ENCODE peak calls at places on chromosome 3, in nine cellular contexts. H, Q, Y, T, E, C, D, F and U are unnamed samples.
A peak's percentile ranks its signal among the peaks of the same experiment; 100 is the strongest.

GRCh38 chr3:10224794-10225660 is 23.2 kb upstream of the TATDN2 start:
- DNase-seq in F (peak; percentile 78), T (peak; percentile 85), Q (peak; percentile 81), Y (peak; percentile 84), C (peak; percentile 58), H (peak; percentile 82), D (peak; percentile 41), E (peak; percentile 52), U (peak; percentile 83)

GRCh38 chr3:33071946-33072345 is 25.0 kb downstream of the GLB1 start:
- DNase-seq in C (no peak), Q (no peak), H (no peak), Y (no peak), D (no peak), F (no peak), E (no peak), T (no peak), U (no peak)

GRCh38 chr3:45552031-45552772 is 42.3 kb upstream of the LIMD1 start:
- DNase-seq in D (no peak), T (no peak), Q (peak; percentile 40), C (no peak), E (no peak), Y (peak; percentile 65), H (peak; percentile 62), F (no peak), U (no peak)

GRCh38 chr3:56590814-56591213 is 33.8 kb downstream of the CCDC66 start:
- DNase-seq in Q (no peak), H (no peak), D (no peak), F (no peak), C (no peak), E (no peak), T (no peak), Y (no peak), U (no peak)

GRCh38 chr3:70049761-70050160 is 50.2 kb downstream of the SAMMSON start:
- DNase-seq in F (no peak), D (no peak), T (no peak), Y (no peak), H (no peak), E (no peak), C (no peak), Q (no peak), U (no peak)

GRCh38 chr3:12579919-12580318 is 23.0 kb downstream of the MKRN2 start:
- DNase-seq in F (peak; percentile 45), Y (no peak), E (no peak), D (no peak), T (no peak), C (no peak), Q (no peak), H (no peak), U (no peak)

GRCh38 chr3:150035910-150036661 is 65.4 kb upstream of the PFN2 start:
- DNase-seq in C (no peak), H (no peak), D (no peak), E (no peak), F (peak; percentile 19), T (no peak), Q (peak; percentile 86), Y (no peak), U (no peak)

GRCh38 chr3:71559578-71560162 is 23.9 kb downstream of the FOXP1 start:
- DNase-seq in Q (no peak), Y (no peak), T (no peak), F (no peak), C (no peak), D (no peak), E (no peak), H (no peak), U (no peak)

GRCh38 chr3:69250014-69250413 is 127.6 kb upstream of the LMOD3 start:
- DNase-seq in E (no peak), T (peak; percentile 84), D (no peak), H (no peak), C (no peak), Y (no peak), F (peak; percentile 50), Q (no peak), U (no peak)

DNA sequence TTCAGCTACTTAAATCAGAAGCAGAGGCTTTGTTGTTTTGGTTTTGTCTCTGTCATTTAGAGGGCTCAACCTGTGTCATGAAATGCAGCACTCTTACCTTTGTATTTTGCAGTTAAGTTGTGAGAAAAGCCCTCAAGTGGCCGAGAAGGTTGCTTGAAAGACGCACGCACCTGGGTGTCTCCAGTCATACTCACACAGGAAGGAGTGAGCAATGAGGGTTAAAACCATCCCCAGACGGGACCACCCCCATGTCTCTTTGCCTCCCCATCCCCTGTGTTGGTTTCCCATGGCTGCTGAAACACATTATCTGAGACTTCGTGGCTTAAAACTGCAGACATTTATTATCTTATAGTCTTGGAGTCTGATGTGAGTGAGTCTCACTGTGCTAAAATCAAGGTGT is 376.1 kb upstream of the CFAP20DC start:
- DNase-seq in T (no peak), F (no peak), Y (no peak), D (no peak), C (no peak), E (no peak), Q (no peak), H (no peak), U (no peak)
- TF ChIP-seq CTCF in T (no peak), F (no peak), Y (no peak), D (no peak), C (no peak), E (no peak), Q (no peak), H (no peak), U (no peak)

GRCh38 chr3:52444860-52445793 is at the start of gene SEMA3G:
- DNase-seq in H (peak; percentile 81), Q (peak; percentile 78), E (no peak), F (peak; percentile 94), C (no peak), D (peak; percentile 56), T (peak; percentile 87), Y (peak; percentile 93), U (peak; percentile 91)
- TF ChIP-seq POLR2A in H (no peak), Q (peak; percentile 60), E (no peak), F (peak; percentile 52), C (peak; percentile 21), D (no peak), T (no peak), Y (no peak), U (no peak)

GRCh38 chr3:139353920-139354556 is 10.2 kb downstream of the MRPS22 start:
- DNase-seq in Y (no peak), F (peak; percentile 56), T (no peak), D (no peak), Q (no peak), C (no peak), H (no peak), E (no peak), U (no peak)
- TF ChIP-seq CTCF in Y (no peak), F (peak; percentile 85), T (peak; percentile 54), D (peak; percentile 89), Q (peak; percentile 26), C (peak; percentile 30), H (peak; percentile 33), E (no peak), U (peak; percentile 23)

DNA sequence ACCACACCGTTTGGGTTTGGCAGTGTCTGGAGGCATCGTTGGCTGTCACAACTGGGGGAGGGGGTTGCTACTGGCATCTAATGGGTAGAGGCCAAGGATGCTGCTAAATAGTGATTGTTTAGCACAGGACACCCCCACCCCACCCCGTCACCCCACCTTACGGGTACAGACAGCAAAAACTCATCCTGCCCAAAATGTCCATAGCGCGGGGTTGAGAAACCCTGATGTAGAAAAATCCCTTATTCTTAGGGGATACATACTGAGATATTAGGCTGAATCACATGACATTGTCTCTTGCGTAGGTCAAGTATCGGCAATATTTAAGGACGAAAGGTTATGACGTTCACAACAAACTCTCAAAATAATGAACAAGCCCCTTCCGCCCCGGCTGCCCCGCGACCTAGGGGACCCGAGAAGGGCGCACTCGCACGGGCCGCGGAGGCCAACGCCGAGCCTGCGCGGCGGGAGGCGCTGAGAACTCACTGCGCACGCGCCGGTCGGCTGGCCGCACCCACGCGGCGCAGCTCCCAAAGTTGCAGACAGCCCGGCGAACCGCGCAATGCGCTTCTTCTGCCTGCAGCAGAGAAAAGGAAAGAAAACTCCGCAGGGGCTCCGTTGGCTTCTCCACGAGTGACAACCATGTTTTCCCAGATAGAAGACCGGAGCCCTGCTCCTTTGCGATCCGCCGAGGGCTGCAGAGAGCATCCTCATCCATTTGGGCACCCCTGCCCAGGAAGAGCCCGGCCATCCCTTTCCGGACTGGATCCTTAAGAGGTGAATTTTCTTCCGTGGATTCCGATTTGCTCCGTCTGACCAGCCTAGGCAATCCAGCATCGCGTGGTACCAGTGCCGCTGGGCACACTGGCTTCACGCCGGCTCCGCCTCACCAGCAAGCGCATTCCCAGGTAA is 136.8 kb upstream of the CCDC54 start:
- DNase-seq in Y (peak; percentile 83), E (peak; percentile 90), D (no peak), Q (peak; percentile 50), T (peak; percentile 75), H (peak; percentile 87), C (peak; percentile 82), F (peak; percentile 77), U (peak; percentile 93)
- TF ChIP-seq POLR2A in Y (no peak), E (peak; percentile 74), D (no peak), Q (peak; percentile 11), T (no peak), H (peak; percentile 54), C (peak; percentile 45), F (peak; percentile 33), U (no peak)

GRCh38 chr3:17140670-17141505 is 256.1 kb downstream of the PLCL2 start:
- DNase-seq in H (no peak), D (no peak), F (no peak), Q (peak; percentile 90), T (no peak), Y (no peak), E (no peak), C (no peak), U (no peak)
- TF ChIP-seq CTCF in H (no peak), D (peak; percentile 24), F (peak; percentile 17), Q (peak; percentile 62), T (no peak), Y (no peak), E (no peak), C (no peak), U (no peak)